ENCODE peak calls at places on chromosomes 6 and 20, in six cellular contexts. N is activated CD4-positive, alpha-beta T cell treated with anti-CD3 and anti-CD28 coated beads, Interleukin-2, amount 50 U/mL, for 1 hour; B is NCI-H146; Y is cardiac septum; P is putamen; Q is A673. D is an unnamed sample.

GRCh38 chr6:53347921-53348435 is 772 bp downstream of the ELOVL5 start:
- DNase-seq in Q (peak; percentile 85), Y (peak; percentile 88), B (peak; percentile 83), P (peak; percentile 74), N (peak; percentile 34), D (peak; percentile 33)

GRCh38 chr6:87706187-87706966 is 4.3 kb upstream of the AKIRIN2 start:
- DNase-seq in B (no peak), N (no peak), Q (no peak), Y (no peak), P (no peak), D (no peak)

GRCh38 chr20:62367136-62367482 is at the start of gene LAMA5:
- DNase-seq in P (no peak), B (peak; percentile 70), Q (no peak), N (no peak), Y (no peak), D (no peak)

GRCh38 chr6:150720774-150721233 is 121.1 kb downstream of the PLEKHG1 start:
- DNase-seq in Y (no peak), P (no peak), Q (peak; percentile 83), B (peak; percentile 86), N (no peak), D (no peak)

GRCh38 chr6:117911660-117912059 is 4.6 kb downstream of the SLC35F1 start:
- DNase-seq in B (no peak), Y (no peak), Q (no peak), N (no peak), P (no peak), D (no peak)

GRCh38 chr6:167781066-167781767 is 45.5 kb upstream of the AFDN start:
- DNase-seq in Y (peak; percentile 50), P (no peak), B (peak; percentile 63), Q (no peak), N (no peak), D (no peak)

GRCh38 chr6:166025149-166025898 is 142.3 kb downstream of the TBXT start:
- DNase-seq in Q (no peak), B (no peak), P (no peak), N (no peak), Y (no peak), D (no peak)

GRCh38 chr20:60653111-60653845 is 598.8 kb upstream of the CDH4 start:
- DNase-seq in Q (no peak), N (no peak), Y (no peak), P (no peak), B (no peak), D (no peak)

GRCh38 chr6:159435701-159436100 is 257.3 kb downstream of the SOD2 start:
- DNase-seq in P (no peak), Y (no peak), N (no peak), Q (no peak), B (no peak), D (no peak)

GRCh38 chr6:33975631-33976424 is 170.1 kb downstream of the GRM4 start:
- DNase-seq in Y (peak; percentile 44), B (peak; percentile 61), P (no peak), N (no peak), Q (no peak), D (no peak)

GRCh38 chr6:20875369-20875963 is 341.2 kb downstream of the CDKAL1 start:
- DNase-seq in Y (no peak), Q (peak; percentile 75), N (no peak), P (no peak), B (peak; percentile 39), D (no peak)

GRCh38 chr20:46797201-46797600 is 87.8 kb downstream of the SLC2A10 start:
- DNase-seq in Q (no peak), Y (peak; percentile 50), B (no peak), P (no peak), N (no peak), D (no peak)

GRCh38 chr20:63508072-63508768 is 9.3 kb upstream of the EEF1A2 start:
- DNase-seq in Q (no peak), Y (no peak), P (no peak), N (no peak), B (no peak), D (no peak)

GRCh38 chr20:56736285-56736857 is 107.3 kb downstream of the TFAP2C start:
- DNase-seq in Y (no peak), P (no peak), Q (no peak), B (no peak), N (no peak), D (no peak)

GRCh38 chr20:4925842-4926530 is 75.3 kb downstream of the SLC23A2 start:
- DNase-seq in B (no peak), Q (peak; percentile 62), P (peak; percentile 39), N (no peak), Y (no peak), D (no peak)

GRCh38 chr6:28239636-28240035 is 12.4 kb downstream of the ZKSCAN4 start:
- DNase-seq in Q (no peak), P (no peak), B (no peak), N (no peak), Y (no peak), D (no peak)

GRCh38 chr20:50450961-50451752 is 59.0 kb upstream of the PTPN1 start:
- DNase-seq in Q (peak; percentile 51), P (no peak), N (no peak), Y (no peak), B (no peak), D (no peak)

GRCh38 chr6:87287251-87287650 is 35.1 kb upstream of the SMIM8 start:
- DNase-seq in Q (no peak), B (no peak), P (no peak), N (no peak), Y (no peak), D (no peak)

GRCh38 chr20:60048634-60049578 is 90.7 kb downstream of the CDH26 start:
- DNase-seq in N (no peak), B (peak; percentile 82), Y (no peak), P (no peak), Q (peak; percentile 25), D (no peak)

GRCh38 chr20:63178445-63178818 is 37.5 kb downstream of the YTHDF1 start:
- DNase-seq in B (peak; percentile 61), N (no peak), Q (no peak), P (no peak), Y (no peak), D (no peak)

GRCh38 chr6:33779305-33779704 is 9.6 kb downstream of the LEMD2 start:
- DNase-seq in B (no peak), N (no peak), P (no peak), Q (no peak), Y (no peak), D (no peak)

GRCh38 chr6:123764717-123765116 is 38.9 kb upstream of the NKAIN2 start:
- DNase-seq in P (no peak), Q (peak; percentile 51), Y (no peak), N (no peak), B (no peak), D (no peak)